ENCODE peak calls at places on chromosomes 11 and 22, in four cellular contexts. P, F, I and Q are unnamed samples.

GRCh38 chr11:17432041-17432440 is 43.6 kb upstream of the KCNJ11 start:
- DNase-seq in I (no peak), P (no peak), F (no peak), Q (no peak)

GRCh38 chr11:121479839-121480238 is 27.1 kb upstream of the SORL1-AS1 start:
- DNase-seq in F (no peak), I (no peak), P (no peak), Q (no peak)

GRCh38 chr22:36619797-36620390 is 83.7 kb downstream of the CACNG2 start:
- DNase-seq in I (no peak), P (no peak), F (no peak), Q (no peak)

GRCh38 chr11:34281256-34281655 is 76.6 kb downstream of the ABTB2 start:
- DNase-seq in P (no peak), F (no peak), I (no peak), Q (no peak)

GRCh38 chr11:40445391-40445790 is 1014.1 kb downstream of the LRRC4C start:
- DNase-seq in P (no peak), I (peak), F (no peak), Q (peak)

GRCh38 chr11:13091373-13091772 is 82.3 kb downstream of the RASSF10 start:
- DNase-seq in F (no peak), I (no peak), P (no peak), Q (no peak)

GRCh38 chr11:2725367-2726300 is 25.8 kb upstream of the KCNQ1OT1 start:
- DNase-seq in F (no peak), P (no peak), I (no peak), Q (no peak)

GRCh38 chr22:43066844-43067385 is 22.3 kb downstream of the TTLL1 start:
- DNase-seq in F (no peak), P (no peak), I (peak), Q (peak)

GRCh38 chr11:78213526-78214330 is 25.0 kb downstream of the USP35 start:
- DNase-seq in F (no peak), P (no peak), I (no peak), Q (no peak)

GRCh38 chr22:22090650-22091399 is 108.2 kb upstream of the TOP3B start:
- DNase-seq in F (no peak), P (no peak), I (no peak), Q (no peak)

GRCh38 chr11:2577071-2578005 is 122.5 kb downstream of the KCNQ1OT1 start:
- DNase-seq in P (no peak), I (no peak), F (peak), Q (no peak)

GRCh38 chr11:119181677-119182412 is 3.4 kb upstream of the NHERF4 start:
- DNase-seq in P (no peak), F (no peak), I (no peak), Q (no peak)

GRCh38 chr11:33747969-33748368 is 11.7 kb upstream of the CD59 start:
- DNase-seq in I (peak), F (no peak), P (no peak), Q (no peak)

GRCh38 chr11:93704237-93704636 is 37.1 kb downstream of the TAF1D start:
- DNase-seq in F (no peak), I (no peak), P (no peak), Q (no peak)

GRCh38 chr22:42340695-42341383 is 70.4 kb upstream of the TCF20 start:
- DNase-seq in P (no peak), F (peak), I (no peak), Q (no peak)

GRCh38 chr11:2237457-2238238 is 32.7 kb downstream of the ASCL2 start:
- DNase-seq in I (no peak), F (no peak), P (no peak), Q (no peak)

GRCh38 chr11:422249-422656 is 7.5 kb upstream of the SIGIRR start:
- DNase-seq in F (no peak), P (no peak), I (no peak), Q (no peak)

GRCh38 chr22:30668306-30668655 is 606 bp upstream of the DUSP18 start:
- DNase-seq in F (no peak), I (no peak), P (no peak), Q (no peak)

GRCh38 chr11:78647266-78647915 is 72.7 kb upstream of the NARS2 start:
- DNase-seq in F (no peak), I (no peak), P (no peak), Q (no peak)

GRCh38 chr11:118106789-118107335 is 20.1 kb upstream of the SMIM35 start:
- DNase-seq in F (no peak), P (no peak), I (peak), Q (no peak)

GRCh38 chr11:10032991-10033390 is 261.0 kb downstream of the SBF2 start:
- DNase-seq in P (no peak), I (peak), F (no peak), Q (no peak)

GRCh38 chr11:114395776-114396175 is 4.5 kb downstream of the C11orf71 start:
- DNase-seq in I (no peak), P (no peak), F (peak), Q (no peak)

GRCh38 chr11:8749202-8749601 is 66.6 kb downstream of the RPL27A start:
- DNase-seq in P (no peak), I (no peak), F (no peak), Q (no peak)

GRCh38 chr11:1099519-1100355 is 25.1 kb downstream of the MUC2 start:
- DNase-seq in F (no peak), P (no peak), I (no peak), Q (no peak)

GRCh38 chr11:1339066-1339675 is 29.7 kb upstream of the TOLLIP start:
- DNase-seq in F (peak), P (no peak), I (no peak), Q (no peak)

GRCh38 chr11:17478064-17478463 is 1.4 kb upstream of the ABCC8 start:
- DNase-seq in F (no peak), P (no peak), I (no peak), Q (no peak)